ENCODE peak calls at places on chromosomes 11 and 22, in six cellular contexts. N is IMR-90, H is mammary epithelial cell, C is mesendoderm, M is HepG2, S is kidney. W is an unnamed sample.

GRCh38 chr11:77175869-77176539 is 48.0 kb downstream of the MYO7A start:
- DNase-seq in N (no peak), H (no peak), C (peak; percentile 87), M (no peak), S (peak; percentile 61), W (no peak)

GRCh38 chr11:128503231-128503991 is 83.9 kb downstream of the ETS1 start:
- DNase-seq in N (peak; percentile 96), H (peak; percentile 92), C (peak; percentile 66), M (no peak), S (no peak), W (no peak)

GRCh38 chr11:32229566-32230240 is 138.8 kb downstream of the RCN1 start:
- DNase-seq in N (no peak), H (no peak), C (no peak), M (no peak), S (no peak), W (no peak)

GRCh38 chr11:75338516-75339218 is 12.8 kb downstream of the ARRB1 start:
- DNase-seq in N (peak; percentile 65), H (no peak), C (no peak), M (no peak), S (no peak), W (no peak)

GRCh38 chr11:11976476-11977187 is 31.8 kb downstream of the DKK3 start:
- DNase-seq in N (no peak), H (no peak), C (no peak), M (no peak), S (no peak), W (peak; percentile 33)

GRCh38 chr11:54930930-54931329 is 224.3 kb downstream of the OR4A5 start:
- DNase-seq in N (no peak), H (no peak), C (no peak), M (no peak), S (peak; percentile 4), W (no peak)

GRCh38 chr22:27370281-27370680 is 431.3 kb downstream of the MN1 start:
- DNase-seq in N (no peak), H (no peak), C (peak; percentile 38), M (no peak), S (no peak), W (no peak)

GRCh38 chr11:72676874-72677341 is 2.7 kb upstream of the PDE2A start:
- DNase-seq in N (peak; percentile 26), H (peak; percentile 32), C (peak; percentile 87), M (peak; percentile 15), S (peak; percentile 84), W (peak; percentile 45)

GRCh38 chr11:96187779-96188624 is 155.0 kb downstream of the MAML2 start:
- DNase-seq in N (peak; percentile 85), H (peak; percentile 82), C (no peak), M (peak; percentile 47), S (no peak), W (no peak)

GRCh38 chr11:1102996-1103395 is 28.3 kb downstream of the MUC2 start:
- DNase-seq in N (no peak), H (no peak), C (no peak), M (no peak), S (no peak), W (no peak)

GRCh38 chr11:614091-614582 is 1.6 kb downstream of the IRF7 start:
- DNase-seq in N (no peak), H (no peak), C (no peak), M (no peak), S (peak; percentile 78), W (no peak)

GRCh38 chr11:16356057-16356750 is at the start of gene SOX6:
- DNase-seq in N (peak; percentile 67), H (peak; percentile 29), C (peak; percentile 26), M (peak; percentile 94), S (no peak), W (no peak)

GRCh38 chr11:33160147-33160546 is 1.1 kb downstream of the CSTF3 start:
- DNase-seq in N (peak; percentile 62), H (peak; percentile 50), C (peak; percentile 70), M (peak; percentile 26), S (no peak), W (no peak)

GRCh38 chr11:113778111-113778910 is 1.3 kb upstream of the CLDN25 start:
- DNase-seq in N (peak; percentile 38), H (peak; percentile 89), C (no peak), M (peak; percentile 40), S (peak; percentile 82), W (no peak)

GRCh38 chr11:1913271-1914060 is 6.0 kb upstream of the TNNT3 start:
- DNase-seq in N (no peak), H (no peak), C (no peak), M (no peak), S (no peak), W (no peak)

GRCh38 chr11:2860636-2861035 is 24.9 kb downstream of the CDKN1C start:
- DNase-seq in N (peak; percentile 51), H (peak; percentile 23), C (no peak), M (peak; percentile 57), S (no peak), W (peak; percentile 30)

GRCh38 chr11:92204731-92205130 is 19.9 kb upstream of the FAT3 start:
- DNase-seq in N (no peak), H (no peak), C (no peak), M (no peak), S (no peak), W (no peak)

GRCh38 chr11:44637477-44637876 is 72.0 kb downstream of the CD82 start:
- DNase-seq in N (no peak), H (peak; percentile 31), C (no peak), M (no peak), S (no peak), W (no peak)

GRCh38 chr11:79076526-79077115 is 364.2 kb downstream of the TENM4 start:
- DNase-seq in N (no peak), H (peak; percentile 10), C (peak; percentile 50), M (peak; percentile 30), S (no peak), W (peak; percentile 42)

GRCh38 chr22:50112151-50113118 is 22.6 kb downstream of the MOV10L1 start:
- DNase-seq in N (peak; percentile 86), H (peak; percentile 11), C (peak; percentile 9), M (no peak), S (no peak), W (no peak)

GRCh38 chr22:40533712-40534378 is 102.7 kb downstream of the MRTFA start:
- DNase-seq in N (peak; percentile 74), H (peak; percentile 75), C (peak; percentile 79), M (no peak), S (no peak), W (no peak)

GRCh38 chr11:27453701-27454100 is 18.9 kb downstream of the LGR4 start:
- DNase-seq in N (no peak), H (no peak), C (no peak), M (no peak), S (no peak), W (no peak)

GRCh38 chr22:50308597-50308935 is 1.1 kb upstream of the PLXNB2 start:
- DNase-seq in N (peak; percentile 40), H (no peak), C (peak; percentile 27), M (peak; percentile 59), S (peak; percentile 96), W (peak; percentile 72)

GRCh38 chr11:40280161-40281054 is 1179.0 kb downstream of the LRRC4C start:
- DNase-seq in N (no peak), H (no peak), C (peak; percentile 45), M (no peak), S (no peak), W (no peak)

GRCh38 chr11:58739725-58740430 is 8.1 kb upstream of the GLYAT start:
- DNase-seq in N (peak; percentile 32), H (peak; percentile 44), C (peak; percentile 57), M (no peak), S (no peak), W (no peak)

GRCh38 chr22:19875061-19875530 is 20.4 kb upstream of the GNB1L start:
- DNase-seq in N (no peak), H (no peak), C (no peak), M (no peak), S (peak; percentile 56), W (peak; percentile 19)

GRCh38 chr22:46008291-46008690 is 31.3 kb upstream of the WNT7B start:
- DNase-seq in N (no peak), H (no peak), C (no peak), M (no peak), S (peak; percentile 73), W (no peak)

GRCh38 chr22:46008836-46009596 is 32.1 kb upstream of the WNT7B start:
- DNase-seq in N (no peak), H (no peak), C (no peak), M (no peak), S (peak; percentile 8), W (no peak)

GRCh38 chr22:46010177-46010867 is 33.4 kb upstream of the WNT7B start:
- DNase-seq in N (peak; percentile 55), H (peak; percentile 61), C (no peak), M (no peak), S (peak; percentile 89), W (no peak)

GRCh38 chr22:46010951-46011626 is 34.1 kb upstream of the WNT7B start:
- DNase-seq in N (no peak), H (no peak), C (no peak), M (peak; percentile 74), S (peak; percentile 95), W (no peak)

GRCh38 chr22:46009730-46010129 is 32.8 kb upstream of the WNT7B start:
- DNase-seq in N (no peak), H (no peak), C (no peak), M (no peak), S (peak; percentile 55), W (no peak)
- H3K4me1 ChIP-seq in N (peaks cover 30% of the 10 kb centered on the region), H (peaks cover 60% of the 10 kb centered on the region), C (peaks cover 2% of the 10 kb centered on the region), M (peaks cover 47% of the 10 kb centered on the region), S (peaks cover 31% of the 10 kb centered on the region), W (peaks cover 20% of the 10 kb centered on the region)

GRCh38 chr22:17751596-17751995 is 22.7 kb downstream of the BID start:
- DNase-seq in N (no peak), H (no peak), C (no peak), M (no peak), S (no peak), W (no peak)
- H3K4me3 ChIP-seq in N (no peak overlapping the region), H (no peak overlapping the region), C (no peak overlapping the region), M (no peak overlapping the region), S (no peak overlapping the region), W (no peak overlapping the region)

DNA sequence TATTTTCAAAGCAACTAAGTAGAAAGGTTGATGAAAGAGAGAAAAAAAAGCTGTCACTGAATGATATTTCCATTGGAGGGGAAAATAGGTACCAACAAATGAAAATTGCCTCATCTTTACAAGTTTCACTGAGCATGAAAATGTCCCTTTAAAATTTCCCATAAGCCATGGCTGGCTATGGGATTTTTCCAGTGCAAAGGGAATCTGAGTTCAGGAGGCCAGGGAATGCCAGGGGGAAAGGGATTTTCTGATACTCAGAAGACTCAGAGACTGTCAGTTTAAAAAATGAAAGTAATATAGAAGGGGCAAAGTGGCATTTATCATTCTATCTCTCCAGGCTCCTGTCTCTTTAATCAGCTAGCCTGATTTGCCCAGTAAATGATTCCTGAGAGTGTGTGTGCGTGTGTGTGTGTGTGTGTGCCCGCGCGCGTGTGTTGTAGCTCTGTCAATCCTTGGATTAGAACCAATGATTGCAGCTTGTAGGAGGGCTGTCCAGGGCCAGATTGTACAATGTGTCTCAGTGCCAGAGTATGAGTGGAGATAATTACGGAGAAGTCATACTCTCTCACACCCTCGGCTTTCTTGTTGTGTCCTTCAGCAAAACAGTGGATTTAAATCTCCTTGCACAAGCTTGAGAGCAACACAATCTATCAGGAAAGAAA is at the start of gene NTM:
- DNase-seq in N (peak; percentile 7), H (peak; percentile 17), C (peak; percentile 14), M (no peak), S (no peak), W (peak; percentile 59)
- H3K9ac ChIP-seq in N (no peak within 1 kb of the TSS), H (no peak within 1 kb of the TSS), C (no peak within 1 kb of the TSS), M (no peak within 1 kb of the TSS), S (no peak within 1 kb of the TSS), W (no peak within 1 kb of the TSS)

DNA sequence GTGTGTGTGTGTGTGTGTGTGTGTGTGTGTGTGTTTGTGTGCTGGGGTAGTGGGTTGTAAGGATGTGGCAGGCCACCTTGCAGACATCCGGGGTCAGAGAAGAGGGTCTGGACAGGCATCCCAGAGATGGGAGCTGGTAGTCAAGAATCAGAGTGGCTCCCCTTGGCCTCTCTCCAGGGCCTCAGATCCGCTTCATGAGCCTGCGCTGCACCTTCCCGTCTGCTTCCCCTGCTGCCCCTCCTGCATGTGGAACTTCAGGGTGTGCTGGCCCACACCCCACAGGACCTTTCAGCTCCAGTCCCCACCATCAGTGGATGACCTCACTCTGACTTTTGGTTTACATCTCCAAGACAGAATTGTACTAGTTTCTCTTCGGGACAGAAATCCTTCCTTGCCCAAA is 31.2 kb downstream of the TREH start:
- DNase-seq in N (no peak), H (no peak), C (no peak), M (no peak), S (peak; percentile 25), W (no peak)
- H3K4me1 ChIP-seq in N (peaks cover 1% of the 10 kb centered on the region), H (no peaks in the 10 kb centered on the region), C (no peaks in the 10 kb centered on the region), M (peaks cover 22% of the 10 kb centered on the region), S (no peaks in the 10 kb centered on the region), W (no peaks in the 10 kb centered on the region)